ENCODE peak calls at places on chromosomes 2 and 18, in eight cellular contexts. One of them, this sample, is unnamed.

GRCh38 chr2:218291934-218292699 is at the start of gene TMBIM1:
- DNase-seq in right atrium auricular region: peak
- DNase-seq in B cell: peak
- DNase-seq in MCF 10A: peak
- DNase-seq in transverse colon: peak
- DNase-seq in upper lobe of right lung: peak
- DNase-seq in astrocyte of the cerebellum: no peak
- DNase-seq in lung: peak
- DNase-seq in this sample: peak

GRCh38 chr2:140442319-140442718 is 1662.1 kb upstream of the NXPH2 start:
- DNase-seq in MCF 10A: no peak
- DNase-seq in astrocyte of the cerebellum: no peak
- DNase-seq in B cell: no peak
- DNase-seq in upper lobe of right lung: no peak
- DNase-seq in right atrium auricular region: no peak
- DNase-seq in transverse colon: no peak
- DNase-seq in lung: no peak
- DNase-seq in this sample: no peak

GRCh38 chr2:71822463-71822862 is 325.2 kb downstream of the CYP26B1 start:
- DNase-seq in upper lobe of right lung: no peak
- DNase-seq in B cell: no peak
- DNase-seq in MCF 10A: no peak
- DNase-seq in transverse colon: no peak
- DNase-seq in astrocyte of the cerebellum: no peak
- DNase-seq in lung: no peak
- DNase-seq in right atrium auricular region: no peak
- DNase-seq in this sample: no peak

GRCh38 chr18:79421275-79421857 is 25.6 kb downstream of the NFATC1 start:
- DNase-seq in transverse colon: no peak
- DNase-seq in lung: no peak
- DNase-seq in MCF 10A: no peak
- DNase-seq in B cell: no peak
- DNase-seq in right atrium auricular region: no peak
- DNase-seq in astrocyte of the cerebellum: no peak
- DNase-seq in upper lobe of right lung: no peak
- DNase-seq in this sample: no peak

GRCh38 chr2:100013892-100014677 is 128.3 kb downstream of the AFF3 start:
- DNase-seq in B cell: no peak
- DNase-seq in MCF 10A: peak
- DNase-seq in upper lobe of right lung: no peak
- DNase-seq in astrocyte of the cerebellum: peak
- DNase-seq in lung: no peak
- DNase-seq in transverse colon: no peak
- DNase-seq in right atrium auricular region: peak
- DNase-seq in this sample: peak

GRCh38 chr2:32246911-32247310 is 17.8 kb downstream of the NLRC4 start:
- DNase-seq in lung: no peak
- DNase-seq in astrocyte of the cerebellum: no peak
- DNase-seq in MCF 10A: peak
- DNase-seq in right atrium auricular region: no peak
- DNase-seq in upper lobe of right lung: no peak
- DNase-seq in transverse colon: peak
- DNase-seq in B cell: no peak
- DNase-seq in this sample: no peak

GRCh38 chr2:74414913-74415761 is 6.3 kb downstream of the C2orf81 start:
- DNase-seq in MCF 10A: no peak
- DNase-seq in lung: no peak
- DNase-seq in transverse colon: peak
- DNase-seq in upper lobe of right lung: peak
- DNase-seq in right atrium auricular region: peak
- DNase-seq in B cell: peak
- DNase-seq in astrocyte of the cerebellum: no peak
- DNase-seq in this sample: no peak

GRCh38 chr18:63980896-63981454 is 11.1 kb downstream of the SERPINB8 start:
- DNase-seq in transverse colon: no peak
- DNase-seq in astrocyte of the cerebellum: no peak
- DNase-seq in upper lobe of right lung: no peak
- DNase-seq in B cell: no peak
- DNase-seq in lung: no peak
- DNase-seq in right atrium auricular region: no peak
- DNase-seq in MCF 10A: no peak
- DNase-seq in this sample: no peak

GRCh38 chr2:200039847-200040246 is 84.5 kb downstream of the MAIP1 start:
- DNase-seq in astrocyte of the cerebellum: peak
- DNase-seq in MCF 10A: no peak
- DNase-seq in right atrium auricular region: no peak
- DNase-seq in transverse colon: no peak
- DNase-seq in upper lobe of right lung: no peak
- DNase-seq in B cell: no peak
- DNase-seq in lung: no peak
- DNase-seq in this sample: no peak

GRCh38 chr18:31185551-31185950 is 22.9 kb upstream of the DSC1 start:
- DNase-seq in MCF 10A: no peak
- DNase-seq in lung: no peak
- DNase-seq in astrocyte of the cerebellum: no peak
- DNase-seq in transverse colon: no peak
- DNase-seq in upper lobe of right lung: no peak
- DNase-seq in B cell: no peak
- DNase-seq in right atrium auricular region: no peak
- DNase-seq in this sample: no peak

GRCh38 chr2:84451579-84451978 is 7.5 kb downstream of the SUCLG1 start:
- DNase-seq in B cell: no peak
- DNase-seq in right atrium auricular region: no peak
- DNase-seq in lung: no peak
- DNase-seq in astrocyte of the cerebellum: no peak
- DNase-seq in transverse colon: no peak
- DNase-seq in MCF 10A: no peak
- DNase-seq in upper lobe of right lung: no peak
- DNase-seq in this sample: no peak

GRCh38 chr2:48906640-48907039 is 151.1 kb upstream of the LHCGR start:
- DNase-seq in right atrium auricular region: no peak
- DNase-seq in astrocyte of the cerebellum: no peak
- DNase-seq in upper lobe of right lung: no peak
- DNase-seq in MCF 10A: no peak
- DNase-seq in lung: no peak
- DNase-seq in B cell: no peak
- DNase-seq in transverse colon: no peak
- DNase-seq in this sample: no peak

GRCh38 chr2:48900321-48901014 is 144.9 kb upstream of the LHCGR start:
- DNase-seq in right atrium auricular region: no peak
- DNase-seq in B cell: no peak
- DNase-seq in astrocyte of the cerebellum: no peak
- DNase-seq in lung: no peak
- DNase-seq in transverse colon: no peak
- DNase-seq in MCF 10A: no peak
- DNase-seq in upper lobe of right lung: no peak
- DNase-seq in this sample: no peak

GRCh38 chr2:48905696-48906095 is 150.2 kb upstream of the LHCGR start:
- DNase-seq in MCF 10A: no peak
- DNase-seq in right atrium auricular region: no peak
- DNase-seq in upper lobe of right lung: no peak
- DNase-seq in lung: no peak
- DNase-seq in astrocyte of the cerebellum: no peak
- DNase-seq in transverse colon: peak
- DNase-seq in B cell: no peak
- DNase-seq in this sample: no peak

GRCh38 chr2:48901015-48901343 is 145.5 kb upstream of the LHCGR start:
- DNase-seq in upper lobe of right lung: no peak
- DNase-seq in MCF 10A: no peak
- DNase-seq in lung: no peak
- DNase-seq in astrocyte of the cerebellum: no peak
- DNase-seq in B cell: no peak
- DNase-seq in transverse colon: no peak
- DNase-seq in right atrium auricular region: no peak
- DNase-seq in this sample: no peak

DNA sequence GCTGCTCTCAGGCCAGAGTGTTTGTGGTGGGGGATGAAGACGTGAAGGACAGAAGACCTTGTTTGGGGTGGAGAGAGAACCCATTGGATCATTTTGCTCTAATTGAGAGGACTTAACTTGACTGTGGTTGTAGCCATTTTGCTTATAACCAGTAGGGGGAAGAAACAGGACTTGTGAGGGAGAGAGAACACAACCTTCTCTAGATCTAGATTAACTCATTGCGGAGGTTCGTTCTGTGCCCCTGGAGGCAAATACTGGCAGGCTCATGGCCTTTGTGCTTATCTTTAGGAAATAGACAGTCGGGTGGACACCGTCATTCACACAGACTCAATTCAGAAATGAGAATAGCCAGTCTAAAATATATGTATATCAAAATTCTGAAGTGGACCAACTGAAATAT is 147.0 kb upstream of the LHCGR start:
- DNase-seq in right atrium auricular region: no peak
- DNase-seq in upper lobe of right lung: no peak
- DNase-seq in transverse colon: no peak
- DNase-seq in MCF 10A: no peak
- DNase-seq in astrocyte of the cerebellum: no peak
- DNase-seq in lung: no peak
- DNase-seq in B cell: no peak
- DNase-seq in this sample: no peak
- TF ChIP-seq CTCF in right atrium auricular region: no peak
- TF ChIP-seq CTCF in upper lobe of right lung: no peak
- TF ChIP-seq CTCF in transverse colon: no peak
- TF ChIP-seq CTCF in MCF 10A: no peak
- TF ChIP-seq CTCF in astrocyte of the cerebellum: peak
- TF ChIP-seq CTCF in lung: no peak
- TF ChIP-seq CTCF in B cell: no peak
- TF ChIP-seq CTCF in this sample: no peak

GRCh38 chr2:229713371-229714079 is 830 bp downstream of the DNER start:
- DNase-seq in right atrium auricular region: no peak
- DNase-seq in B cell: peak
- DNase-seq in transverse colon: no peak
- DNase-seq in MCF 10A: peak
- DNase-seq in upper lobe of right lung: no peak
- DNase-seq in lung: no peak
- DNase-seq in astrocyte of the cerebellum: no peak
- DNase-seq in this sample: no peak
- TF ChIP-seq CTCF in right atrium auricular region: no peak
- TF ChIP-seq CTCF in B cell: no peak
- TF ChIP-seq CTCF in transverse colon: no peak
- TF ChIP-seq CTCF in MCF 10A: no peak
- TF ChIP-seq CTCF in upper lobe of right lung: no peak
- TF ChIP-seq CTCF in lung: no peak
- TF ChIP-seq CTCF in astrocyte of the cerebellum: no peak
- TF ChIP-seq CTCF in this sample: no peak

GRCh38 chr2:238237441-238237840 is 2.4 kb downstream of the HES6 start:
- DNase-seq in upper lobe of right lung: peak
- DNase-seq in astrocyte of the cerebellum: no peak
- DNase-seq in MCF 10A: no peak
- DNase-seq in lung: no peak
- DNase-seq in B cell: no peak
- DNase-seq in transverse colon: no peak
- DNase-seq in right atrium auricular region: no peak
- DNase-seq in this sample: no peak

GRCh38 chr2:238239872-238240760 is at the start of gene HES6:
- DNase-seq in lung: peak
- DNase-seq in B cell: peak
- DNase-seq in astrocyte of the cerebellum: peak
- DNase-seq in upper lobe of right lung: peak
- DNase-seq in transverse colon: peak
- DNase-seq in right atrium auricular region: peak
- DNase-seq in MCF 10A: peak
- DNase-seq in this sample: peak

GRCh38 chr2:238238311-238238765 is 1.5 kb downstream of the HES6 start:
- DNase-seq in astrocyte of the cerebellum: no peak
- DNase-seq in B cell: no peak
- DNase-seq in MCF 10A: no peak
- DNase-seq in upper lobe of right lung: no peak
- DNase-seq in transverse colon: no peak
- DNase-seq in right atrium auricular region: no peak
- DNase-seq in lung: no peak
- DNase-seq in this sample: no peak

GRCh38 chr2:238239552-238239871 is 326 bp downstream of the HES6 start:
- DNase-seq in upper lobe of right lung: peak
- DNase-seq in lung: no peak
- DNase-seq in astrocyte of the cerebellum: no peak
- DNase-seq in transverse colon: peak
- DNase-seq in right atrium auricular region: no peak
- DNase-seq in MCF 10A: no peak
- DNase-seq in B cell: no peak
- DNase-seq in this sample: no peak

DNA sequence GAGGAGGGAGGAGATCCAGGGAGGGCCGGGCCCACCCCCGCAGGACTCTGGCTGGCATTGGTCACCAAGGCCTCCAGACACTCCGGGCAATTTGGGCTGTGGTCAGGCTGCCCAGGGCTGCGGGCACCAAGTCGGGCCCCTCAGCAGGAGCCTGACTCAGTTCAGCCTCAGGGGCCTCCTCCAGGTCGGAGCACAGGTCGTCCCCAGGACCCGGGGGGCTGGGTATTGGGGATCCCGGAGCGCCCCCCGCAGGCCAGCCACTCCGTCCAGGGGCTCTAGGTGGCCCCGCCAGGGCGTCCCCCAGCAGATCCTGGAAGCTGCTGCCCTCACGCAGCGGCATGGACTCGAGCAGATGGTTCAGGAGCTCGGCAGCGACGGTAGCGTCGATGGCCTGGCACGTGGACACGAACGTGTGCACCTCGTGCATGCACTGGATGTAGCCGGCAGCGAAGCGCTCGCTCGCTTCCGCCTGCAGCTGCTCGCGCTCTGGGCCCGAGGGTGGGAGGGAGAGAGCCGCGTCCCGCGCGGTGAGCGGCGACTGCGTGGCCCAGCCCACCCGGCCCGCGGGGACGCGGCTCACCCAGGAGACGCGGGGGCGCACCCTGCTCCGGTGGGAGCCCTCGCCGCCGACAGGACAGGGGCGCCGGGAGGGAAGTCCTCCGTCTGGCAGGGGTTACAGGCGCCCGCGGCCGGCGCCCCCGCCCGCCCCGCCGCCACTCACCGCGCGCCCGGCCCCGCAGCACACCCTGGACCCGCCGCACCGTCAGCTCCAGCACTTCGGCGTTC is 879 bp downstream of the HES6 start:
- DNase-seq in upper lobe of right lung: peak
- DNase-seq in B cell: peak
- DNase-seq in transverse colon: peak
- DNase-seq in right atrium auricular region: no peak
- DNase-seq in MCF 10A: no peak
- DNase-seq in lung: no peak
- DNase-seq in astrocyte of the cerebellum: no peak
- DNase-seq in this sample: no peak
- TF ChIP-seq CTCF in upper lobe of right lung: no peak
- TF ChIP-seq CTCF in B cell: no peak
- TF ChIP-seq CTCF in transverse colon: no peak
- TF ChIP-seq CTCF in right atrium auricular region: no peak
- TF ChIP-seq CTCF in MCF 10A: no peak
- TF ChIP-seq CTCF in lung: no peak
- TF ChIP-seq CTCF in astrocyte of the cerebellum: no peak
- TF ChIP-seq CTCF in this sample: no peak

GRCh38 chr2:59277656-59278055 is 1036.5 kb upstream of the FANCL start:
- DNase-seq in right atrium auricular region: no peak
- DNase-seq in B cell: no peak
- DNase-seq in MCF 10A: peak
- DNase-seq in astrocyte of the cerebellum: no peak
- DNase-seq in upper lobe of right lung: no peak
- DNase-seq in lung: no peak
- DNase-seq in transverse colon: no peak
- DNase-seq in this sample: no peak

GRCh38 chr2:59276917-59277316 is 1035.8 kb upstream of the FANCL start:
- DNase-seq in transverse colon: no peak
- DNase-seq in upper lobe of right lung: no peak
- DNase-seq in astrocyte of the cerebellum: no peak
- DNase-seq in MCF 10A: no peak
- DNase-seq in B cell: no peak
- DNase-seq in right atrium auricular region: no peak
- DNase-seq in lung: no peak
- DNase-seq in this sample: no peak

GRCh38 chr2:59276033-59276432 is 1034.9 kb upstream of the FANCL start:
- DNase-seq in upper lobe of right lung: no peak
- DNase-seq in astrocyte of the cerebellum: no peak
- DNase-seq in transverse colon: no peak
- DNase-seq in MCF 10A: no peak
- DNase-seq in B cell: no peak
- DNase-seq in lung: no peak
- DNase-seq in right atrium auricular region: no peak
- DNase-seq in this sample: no peak
- TF ChIP-seq CTCF in upper lobe of right lung: peak
- TF ChIP-seq CTCF in astrocyte of the cerebellum: no peak
- TF ChIP-seq CTCF in transverse colon: no peak
- TF ChIP-seq CTCF in MCF 10A: peak
- TF ChIP-seq CTCF in B cell: peak
- TF ChIP-seq CTCF in lung: no peak
- TF ChIP-seq CTCF in right atrium auricular region: no peak
- TF ChIP-seq CTCF in this sample: peak

This sample was measured in osteocyte.